ENCODE peak calls at places on chromosomes 11 and 22, in four cellular contexts. F is adrenal gland, N is ovary, M is A549. Z is an unnamed sample.

GRCh38 chr22:30299322-30299721 is 10.0 kb upstream of the CASTOR1 start:
- DNase-seq in F (no peak), N (no peak), M (no peak), Z (no peak)

GRCh38 chr22:19655399-19655798 is 58.9 kb upstream of the SEPTIN5 start:
- DNase-seq in F (no peak), N (no peak), M (no peak), Z (no peak)

GRCh38 chr11:130211781-130212401 is 52.3 kb downstream of the ST14 start:
- DNase-seq in F (peak; percentile 8), N (no peak), M (no peak), Z (peak; percentile 4)

GRCh38 chr11:19220903-19221682 is 19.3 kb upstream of the CSRP3 start:
- DNase-seq in F (no peak), N (no peak), M (no peak), Z (peak; percentile 36)

GRCh38 chr11:113021111-113021510 is 59.9 kb downstream of the NCAM1 start:
- DNase-seq in F (no peak), N (no peak), M (no peak), Z (no peak)

GRCh38 chr11:43905788-43906187 is 25.2 kb downstream of the ALKBH3 start:
- DNase-seq in F (peak; percentile 50), N (peak; percentile 67), M (no peak), Z (peak; percentile 58)

GRCh38 chr22:26753125-26753862 is 95.9 kb downstream of the MIAT start:
- DNase-seq in F (no peak), N (no peak), M (no peak), Z (no peak)

GRCh38 chr11:112606656-112607055 is 346.0 kb upstream of the PLET1 start:
- DNase-seq in F (no peak), N (no peak), M (no peak), Z (no peak)

GRCh38 chr11:1559103-1559951 is 12.7 kb downstream of the DUSP8 start:
- DNase-seq in F (peak; percentile 96), N (peak; percentile 54), M (peak; percentile 74), Z (peak; percentile 96)

GRCh38 chr11:135035282-135035681 is 623.2 kb upstream of the B3GAT1 start:
- DNase-seq in F (no peak), N (no peak), M (no peak), Z (no peak)

GRCh38 chr11:57742087-57742452 is 779 bp downstream of the SELENOH start:
- DNase-seq in F (no peak), N (no peak), M (no peak), Z (no peak)

GRCh38 chr11:123178166-123178565 is 16.9 kb downstream of the CLMP start:
- DNase-seq in F (no peak), N (no peak), M (no peak), Z (no peak)

GRCh38 chr11:45432100-45432499 is 146.0 kb upstream of the SYT13 start:
- DNase-seq in F (no peak), N (no peak), M (no peak), Z (no peak)

GRCh38 chr11:441418-442274 is at the start of gene ANO9:
- DNase-seq in F (no peak), N (peak; percentile 24), M (no peak), Z (no peak)

GRCh38 chr11:117861151-117862018 is 15.1 kb downstream of the FXYD6 start:
- DNase-seq in F (peak; percentile 61), N (no peak), M (no peak), Z (peak; percentile 77)

GRCh38 chr11:10490398-10491232 is 35.6 kb downstream of the AMPD3 start:
- DNase-seq in F (peak; percentile 99), N (peak; percentile 73), M (peak; percentile 91), Z (peak; percentile 61)

GRCh38 chr11:70568504-70569172 is 170.3 kb downstream of the CTTN start:
- DNase-seq in F (peak; percentile 49), N (peak; percentile 55), M (no peak), Z (peak; percentile 55)

GRCh38 chr11:61996933-61997332 is 29.5 kb upstream of the FTH1 start:
- DNase-seq in F (no peak), N (no peak), M (no peak), Z (no peak)

GRCh38 chr11:96055706-96056387 is 131.9 kb upstream of the MTMR2 start:
- DNase-seq in F (no peak), N (no peak), M (no peak), Z (no peak)

GRCh38 chr11:69832561-69833413 is 13.6 kb upstream of the FGF3 start:
- DNase-seq in F (peak; percentile 40), N (no peak), M (no peak), Z (peak; percentile 21)

GRCh38 chr11:15565846-15566245 is 451.1 kb downstream of the INSC start:
- DNase-seq in F (no peak), N (no peak), M (no peak), Z (no peak)

GRCh38 chr11:129278586-129279319 is 86.6 kb upstream of the ARHGAP32 start:
- DNase-seq in F (peak; percentile 20), N (peak; percentile 40), M (no peak), Z (no peak)

GRCh38 chr11:1074244-1075221 is at the start of gene MUC2:
- DNase-seq in F (peak; percentile 9), N (peak; percentile 15), M (no peak), Z (no peak)

GRCh38 chr11:61962213-61963015 is 5.0 kb downstream of the FTH1 start:
- DNase-seq in F (no peak), N (no peak), M (peak; percentile 43), Z (no peak)

GRCh38 chr11:111819161-111820058 is 52.0 kb downstream of the ALG9 start:
- DNase-seq in F (peak; percentile 39), N (no peak), M (no peak), Z (peak; percentile 38)

GRCh38 chr11:46522682-46523281 is 71.0 kb downstream of the AMBRA1 start:
- DNase-seq in F (no peak), N (no peak), M (no peak), Z (no peak)

GRCh38 chr22:39446239-39446721 is 10.5 kb upstream of the MGAT3 start:
- DNase-seq in F (no peak), N (no peak), M (no peak), Z (no peak)

GRCh38 chr11:128453444-128454336 is 133.7 kb downstream of the ETS1 start:
- DNase-seq in F (peak; percentile 80), N (peak; percentile 64), M (no peak), Z (peak; percentile 76)

GRCh38 chr11:13465909-13466371 is 2.9 kb upstream of the BTBD10 start:
- DNase-seq in F (no peak), N (no peak), M (peak; percentile 62), Z (no peak)

GRCh38 chr11:11379661-11380060 is 26.6 kb upstream of the CSNK2A3 start:
- DNase-seq in F (no peak), N (no peak), M (no peak), Z (no peak)

DNA sequence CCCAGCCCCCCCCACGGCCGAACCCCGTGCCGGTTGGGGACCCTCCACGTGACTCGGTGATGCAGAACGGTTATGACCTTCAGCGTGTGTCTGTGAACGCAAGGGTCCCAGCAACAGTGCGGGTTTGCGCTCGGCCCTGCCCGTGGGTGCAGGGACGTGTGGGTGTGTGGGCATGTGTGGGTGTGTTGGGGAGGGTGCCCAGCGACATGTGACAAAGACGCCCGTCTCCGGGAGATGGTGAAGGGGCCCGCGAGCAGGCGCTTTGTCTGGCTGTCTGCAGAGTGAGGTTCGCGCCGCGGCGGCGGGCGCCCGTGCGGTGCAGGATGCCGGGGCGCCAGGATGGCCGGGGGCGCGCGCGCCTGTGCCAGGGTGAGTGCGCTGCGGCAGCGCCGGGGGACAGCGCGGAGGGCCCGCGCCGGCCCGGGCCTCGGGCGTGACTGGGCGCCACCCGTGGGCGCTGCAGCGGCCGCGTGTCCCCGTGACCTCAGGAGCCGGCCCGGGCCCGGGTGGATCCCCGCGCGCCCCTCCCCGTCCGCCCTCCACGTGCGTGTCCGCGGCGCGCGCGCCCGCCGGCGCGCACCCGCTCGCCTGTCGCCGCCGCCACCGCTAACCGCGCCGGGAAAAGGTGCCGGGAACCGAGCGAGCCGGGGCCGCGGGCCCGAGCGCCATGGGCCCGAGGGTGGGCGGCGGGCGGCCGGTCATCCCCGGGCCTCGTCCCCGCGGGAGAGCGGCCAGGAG is at the start of gene LRFN4:
- DNase-seq in F (no peak), N (no peak), M (peak; percentile 39), Z (peak; percentile 56)
- TF ChIP-seq POLR2A in F (no peak), N (no peak), M (peak; percentile 27), Z (no peak)

GRCh38 chr22:49366437-49366836 is 461.2 kb downstream of the BRD1 start:
- DNase-seq in F (no peak), N (no peak), M (no peak), Z (no peak)

GRCh38 chr22:49368221-49368975 is 459.3 kb downstream of the BRD1 start:
- DNase-seq in F (no peak), N (no peak), M (no peak), Z (no peak)

GRCh38 chr22:49365910-49366309 is 461.8 kb downstream of the BRD1 start:
- DNase-seq in F (no peak), N (no peak), M (no peak), Z (no peak)

GRCh38 chr22:49365191-49365837 is 462.4 kb downstream of the BRD1 start:
- DNase-seq in F (no peak), N (no peak), M (no peak), Z (no peak)

DNA sequence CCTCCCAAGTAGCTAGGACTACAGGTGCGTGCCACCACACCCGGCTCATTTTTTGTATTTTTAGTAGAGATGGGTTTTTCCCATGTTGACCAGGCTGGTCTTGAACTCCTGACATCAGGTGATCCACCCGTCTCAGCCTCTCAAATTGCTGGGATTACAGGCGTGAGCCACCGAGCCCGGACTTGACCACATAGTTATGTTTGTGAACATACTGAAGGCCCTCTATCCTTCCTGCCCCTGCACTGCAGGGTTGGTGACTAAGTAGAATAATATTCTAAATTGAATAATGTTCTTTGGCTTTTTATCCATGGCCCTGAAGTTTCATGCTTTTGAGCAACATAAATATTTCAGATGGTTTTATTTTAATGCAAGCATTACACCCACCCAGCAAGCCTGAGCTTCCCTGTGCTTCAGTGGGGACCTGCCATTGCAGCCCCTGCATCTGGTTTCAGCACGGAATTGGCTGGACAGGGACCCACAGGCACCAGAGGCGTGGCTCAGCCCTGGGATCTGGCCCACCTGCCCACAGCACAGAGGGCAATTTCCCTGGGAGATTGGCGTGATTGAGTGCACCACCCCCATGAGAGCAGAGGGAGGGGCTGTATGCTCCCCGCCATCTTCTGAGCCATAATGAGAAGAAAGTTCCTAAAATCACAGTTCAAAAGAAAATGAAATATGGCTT is 460.5 kb downstream of the BRD1 start:
- DNase-seq in F (no peak), N (no peak), M (no peak), Z (no peak)
- H3K9me3 ChIP-seq in F (no peaks in the 10 kb centered on the region), N (no peaks in the 10 kb centered on the region), M (no peaks in the 10 kb centered on the region), Z (no peaks in the 10 kb centered on the region)

DNA sequence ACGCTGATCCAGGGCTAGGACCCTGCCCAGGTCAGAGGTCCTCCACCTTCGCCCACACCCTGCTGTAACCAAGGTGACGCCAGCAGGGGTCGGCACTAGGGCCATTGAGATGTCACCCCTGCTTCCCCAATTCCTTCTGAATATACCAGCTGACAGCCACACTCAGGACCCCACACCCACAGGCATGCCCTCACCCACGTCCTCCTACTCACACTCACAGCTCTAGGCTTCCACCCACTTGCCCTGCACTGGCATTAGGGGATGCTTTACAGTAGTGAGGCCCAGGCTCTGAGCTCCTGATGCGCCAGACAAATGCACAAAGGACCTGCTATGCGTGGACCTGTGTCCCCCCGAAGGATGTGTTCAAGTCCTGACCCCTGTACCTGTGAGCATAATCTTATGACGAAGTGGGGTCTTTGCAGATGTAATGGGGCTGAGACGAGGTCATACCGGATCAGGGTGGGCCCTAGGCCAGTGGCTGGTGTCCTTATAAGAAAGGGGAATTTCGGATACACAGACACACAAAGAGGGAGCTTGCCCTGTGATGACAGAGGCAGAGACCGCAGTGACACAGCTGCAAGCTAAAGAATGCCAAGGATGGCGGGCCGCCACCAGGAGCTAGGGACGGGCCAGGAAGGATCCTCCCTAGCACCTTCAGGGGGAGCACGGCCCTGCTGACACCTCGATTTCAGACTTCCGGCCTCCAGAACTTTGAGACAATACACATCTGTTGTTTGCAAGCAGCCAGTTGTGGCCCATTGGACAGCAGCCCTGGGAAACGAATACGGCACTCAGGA is 11.2 kb downstream of the WNT11 start:
- DNase-seq in F (no peak), N (no peak), M (no peak), Z (no peak)
- H3K4me1 ChIP-seq in F (no peaks in the 10 kb centered on the region), N (peaks cover 6% of the 10 kb centered on the region), M (no peaks in the 10 kb centered on the region), Z (no peaks in the 10 kb centered on the region)

GRCh38 chr11:67301313-67301921 is 1.9 kb upstream of the SSH3 start:
- DNase-seq in F (peak; percentile 12), N (peak; percentile 32), M (no peak), Z (peak; percentile 19)
- TF ChIP-seq POLR2A in F (no peak), N (no peak), M (no peak), Z (no peak)

Z was measured in heart left ventricle.